ENCODE peak calls at places on chromosome 3, in six cellular contexts. One of them, this sample, is unnamed.

GRCh38 chr3:33141006-33141405 is 27.2 kb downstream of the CRTAP start:
- DNase-seq in CD4-positive, alpha-beta memory T cell: no peak
- DNase-seq in effector memory CD8-positive, alpha-beta T cell: no peak
- DNase-seq in epithelial cell of esophagus: peak
- DNase-seq in Caki2: no peak
- DNase-seq in EH: no peak
- DNase-seq in this sample: no peak

GRCh38 chr3:82100378-82100777 is 338.9 kb upstream of the GBE1 start:
- DNase-seq in EH: peak
- DNase-seq in epithelial cell of esophagus: peak
- DNase-seq in CD4-positive, alpha-beta memory T cell: no peak
- DNase-seq in Caki2: peak
- DNase-seq in effector memory CD8-positive, alpha-beta T cell: no peak
- DNase-seq in this sample: no peak

GRCh38 chr3:47347217-47347801 is 33.5 kb upstream of the PTPN23 start:
- DNase-seq in CD4-positive, alpha-beta memory T cell: no peak
- DNase-seq in EH: peak
- DNase-seq in epithelial cell of esophagus: peak
- DNase-seq in effector memory CD8-positive, alpha-beta T cell: no peak
- DNase-seq in Caki2: no peak
- DNase-seq in this sample: no peak

GRCh38 chr3:13073976-13074375 is 747 bp upstream of the IQSEC1 start:
- DNase-seq in CD4-positive, alpha-beta memory T cell: no peak
- DNase-seq in EH: no peak
- DNase-seq in epithelial cell of esophagus: no peak
- DNase-seq in Caki2: no peak
- DNase-seq in effector memory CD8-positive, alpha-beta T cell: no peak
- DNase-seq in this sample: no peak

GRCh38 chr3:178754852-178755510 is 218.7 kb downstream of the KCNMB2 start:
- DNase-seq in Caki2: no peak
- DNase-seq in CD4-positive, alpha-beta memory T cell: no peak
- DNase-seq in effector memory CD8-positive, alpha-beta T cell: no peak
- DNase-seq in epithelial cell of esophagus: no peak
- DNase-seq in EH: no peak
- DNase-seq in this sample: no peak

GRCh38 chr3:193732391-193732790 is 139.4 kb downstream of the OPA1 start:
- DNase-seq in EH: peak
- DNase-seq in CD4-positive, alpha-beta memory T cell: no peak
- DNase-seq in effector memory CD8-positive, alpha-beta T cell: no peak
- DNase-seq in epithelial cell of esophagus: peak
- DNase-seq in Caki2: peak
- DNase-seq in this sample: no peak

GRCh38 chr3:55491296-55491816 is 4.2 kb upstream of the WNT5A start:
- DNase-seq in Caki2: no peak
- DNase-seq in CD4-positive, alpha-beta memory T cell: no peak
- DNase-seq in effector memory CD8-positive, alpha-beta T cell: no peak
- DNase-seq in epithelial cell of esophagus: peak
- DNase-seq in EH: peak
- DNase-seq in this sample: no peak

GRCh38 chr3:81622395-81622794 is 139.1 kb downstream of the GBE1 start:
- DNase-seq in Caki2: no peak
- DNase-seq in effector memory CD8-positive, alpha-beta T cell: no peak
- DNase-seq in epithelial cell of esophagus: no peak
- DNase-seq in EH: peak
- DNase-seq in CD4-positive, alpha-beta memory T cell: no peak
- DNase-seq in this sample: no peak

GRCh38 chr3:189664311-189664710 is 33.1 kb downstream of the TP63 start:
- DNase-seq in epithelial cell of esophagus: peak
- DNase-seq in effector memory CD8-positive, alpha-beta T cell: no peak
- DNase-seq in CD4-positive, alpha-beta memory T cell: no peak
- DNase-seq in EH: peak
- DNase-seq in Caki2: peak
- DNase-seq in this sample: no peak

GRCh38 chr3:52895416-52895815 is 1.9 kb downstream of the STIMATE start:
- DNase-seq in effector memory CD8-positive, alpha-beta T cell: no peak
- DNase-seq in EH: no peak
- DNase-seq in CD4-positive, alpha-beta memory T cell: no peak
- DNase-seq in Caki2: no peak
- DNase-seq in epithelial cell of esophagus: peak
- DNase-seq in this sample: no peak

GRCh38 chr3:124845406-124845805 is 41.8 kb downstream of the ITGB5 start:
- DNase-seq in Caki2: peak
- DNase-seq in EH: peak
- DNase-seq in epithelial cell of esophagus: peak
- DNase-seq in CD4-positive, alpha-beta memory T cell: no peak
- DNase-seq in effector memory CD8-positive, alpha-beta T cell: no peak
- DNase-seq in this sample: no peak

GRCh38 chr3:156459434-156459833 is 95.5 kb downstream of the SSR3 start:
- DNase-seq in Caki2: no peak
- DNase-seq in EH: no peak
- DNase-seq in effector memory CD8-positive, alpha-beta T cell: no peak
- DNase-seq in epithelial cell of esophagus: peak
- DNase-seq in CD4-positive, alpha-beta memory T cell: no peak
- DNase-seq in this sample: no peak

GRCh38 chr3:109339714-109340648 is 2.6 kb upstream of the DPPA4 start:
- DNase-seq in Caki2: no peak
- DNase-seq in CD4-positive, alpha-beta memory T cell: no peak
- DNase-seq in EH: no peak
- DNase-seq in epithelial cell of esophagus: no peak
- DNase-seq in effector memory CD8-positive, alpha-beta T cell: no peak
- DNase-seq in this sample: no peak

This sample was measured in naive thymus-derived CD4-positive, alpha-beta T cell.